ENCODE peak calls at places on chromosomes 7 and 10, in four cellular contexts. One of them, this sample, is unnamed.

GRCh38 chr10:31368724-31369123 is 49.7 kb downstream of the ZEB1 start:
- DNase-seq in AG20443: no peak
- DNase-seq in NCI-H446 treated with DMSO at 0.1 percent for 48 hours: no peak
- DNase-seq in Ammon's horn: no peak
- DNase-seq in this sample: no peak

GRCh38 chr7:106484562-106484961 is 176.4 kb downstream of the CCDC71L start:
- DNase-seq in Ammon's horn: no peak
- DNase-seq in NCI-H446 treated with DMSO at 0.1 percent for 48 hours: no peak
- DNase-seq in AG20443: peak; percentile 31
- DNase-seq in this sample: no peak

GRCh38 chr10:72072639-72073038 is 15.7 kb downstream of the SPOCK2 start:
- DNase-seq in AG20443: no peak
- DNase-seq in Ammon's horn: no peak
- DNase-seq in NCI-H446 treated with DMSO at 0.1 percent for 48 hours: no peak
- DNase-seq in this sample: no peak

GRCh38 chr10:95867866-95868265 is 39.9 kb upstream of the CC2D2B start:
- DNase-seq in Ammon's horn: no peak
- DNase-seq in NCI-H446 treated with DMSO at 0.1 percent for 48 hours: no peak
- DNase-seq in AG20443: no peak
- DNase-seq in this sample: no peak

GRCh38 chr10:30559118-30559684 is 70.4 kb downstream of the LYZL2 start:
- DNase-seq in NCI-H446 treated with DMSO at 0.1 percent for 48 hours: no peak
- DNase-seq in Ammon's horn: no peak
- DNase-seq in AG20443: no peak
- DNase-seq in this sample: no peak

GRCh38 chr7:81285142-81285871 is 366.5 kb upstream of the SEMA3C start:
- DNase-seq in AG20443: no peak
- DNase-seq in NCI-H446 treated with DMSO at 0.1 percent for 48 hours: no peak
- DNase-seq in Ammon's horn: no peak
- DNase-seq in this sample: no peak

GRCh38 chr7:159152816-159153215 is 8.1 kb upstream of the VIPR2 start:
- DNase-seq in NCI-H446 treated with DMSO at 0.1 percent for 48 hours: no peak
- DNase-seq in AG20443: no peak
- DNase-seq in Ammon's horn: no peak
- DNase-seq in this sample: no peak

GRCh38 chr10:110460111-110460809 is 37.4 kb upstream of the DUSP5 start:
- DNase-seq in NCI-H446 treated with DMSO at 0.1 percent for 48 hours: peak; percentile 29
- DNase-seq in Ammon's horn: no peak
- DNase-seq in AG20443: peak; percentile 42
- DNase-seq in this sample: peak; percentile 52

GRCh38 chr7:149764481-149765398 is 8.6 kb downstream of the ZNF467 start:
- DNase-seq in AG20443: no peak
- DNase-seq in Ammon's horn: no peak
- DNase-seq in NCI-H446 treated with DMSO at 0.1 percent for 48 hours: no peak
- DNase-seq in this sample: no peak

This sample was measured in NCI-H1694 treated with DMSO at 0.1 percent for 48 hours.